ENCODE peak calls at places on chromosomes 5 and 9, in four cellular contexts. I, V, C and R are unnamed samples.

GRCh38 chr9:109574061-109574882 is 76.2 kb upstream of the PTPN3 start:
- DNase-seq in I (no peak), V (peak; percentile 44), C (peak; percentile 43), R (no peak)

GRCh38 chr5:68288756-68289134 is 73.2 kb downstream of the PIK3R1 start:
- DNase-seq in I (no peak), V (no peak), C (no peak), R (no peak)

GRCh38 chr5:162230348-162230747 is 162.8 kb downstream of the GABRG2 start:
- DNase-seq in I (no peak), V (no peak), C (no peak), R (no peak)

GRCh38 chr5:51387854-51388320 is 4.6 kb downstream of the ISL1 start:
- DNase-seq in I (no peak), V (no peak), C (no peak), R (no peak)

GRCh38 chr9:102521097-102521755 is 473.9 kb upstream of the CYLC2 start:
- DNase-seq in I (no peak), V (no peak), C (no peak), R (no peak)

GRCh38 chr9:114178756-114179450 is 23.6 kb downstream of the COL27A1 start:
- DNase-seq in I (no peak), V (no peak), C (no peak), R (no peak)

GRCh38 chr5:149675467-149676201 is 54.5 kb upstream of the PPARGC1B start:
- DNase-seq in I (no peak), V (no peak), C (no peak), R (no peak)

GRCh38 chr5:146173597-146173996 is 8.9 kb downstream of the LARS1 start:
- DNase-seq in I (peak; percentile 51), V (no peak), C (no peak), R (no peak)

GRCh38 chr5:180825768-180826525 is 23.3 kb upstream of the MGAT1 start:
- DNase-seq in I (no peak), V (no peak), C (peak; percentile 96), R (no peak)

GRCh38 chr5:1662559-1663043 is 137.0 kb downstream of the MRPL36 start:
- DNase-seq in I (no peak), V (no peak), C (no peak), R (peak; percentile 40)

GRCh38 chr9:130756460-130757152 is 63.0 kb downstream of the EXOSC2 start:
- DNase-seq in I (no peak), V (no peak), C (no peak), R (no peak)
- TF ChIP-seq CTCF in I (no peak), V (no peak), C (no peak), R (no peak)

DNA sequence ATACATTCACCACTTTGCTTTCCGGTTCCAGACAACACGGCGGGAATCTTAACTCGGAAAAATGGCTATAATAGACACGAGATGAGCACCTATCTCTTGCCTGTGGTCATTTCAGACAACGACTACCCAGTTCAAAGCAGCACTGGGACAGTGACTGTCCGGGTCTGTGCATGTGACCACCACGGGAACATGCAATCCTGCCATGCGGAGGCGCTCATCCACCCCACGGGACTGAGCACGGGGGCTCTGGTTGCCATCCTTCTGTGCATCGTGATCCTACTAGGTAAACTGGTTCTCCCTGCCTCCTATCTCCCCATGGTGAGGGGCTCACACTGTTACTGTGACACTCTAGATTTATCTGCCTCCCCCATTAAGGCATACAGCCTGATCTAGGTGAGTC is 124.2 kb downstream of the CDH6 start:
- DNase-seq in I (peak; percentile 1), V (no peak), C (no peak), R (no peak)
- TF ChIP-seq CTCF in I (no peak), V (no peak), C (no peak), R (no peak)

GRCh38 chr9:3893519-3893918 is 367.7 kb upstream of the RFX3 start:
- DNase-seq in I (no peak), V (no peak), C (no peak), R (no peak)
- TF ChIP-seq CTCF in I (no peak), V (no peak), C (peak; percentile 24), R (no peak)

GRCh38 chr9:136254381-136255165 is 9.0 kb upstream of the QSOX2 start:
- DNase-seq in I (no peak), V (no peak), C (no peak), R (no peak)

GRCh38 chr9:136252846-136253245 is 7.2 kb upstream of the QSOX2 start:
- DNase-seq in I (no peak), V (no peak), C (no peak), R (no peak)

GRCh38 chr9:136253246-136254130 is 7.9 kb upstream of the QSOX2 start:
- DNase-seq in I (no peak), V (no peak), C (no peak), R (no peak)

GRCh38 chr9:136255896-136256890 is 10.6 kb upstream of the QSOX2 start:
- DNase-seq in I (no peak), V (no peak), C (no peak), R (no peak)

DNA sequence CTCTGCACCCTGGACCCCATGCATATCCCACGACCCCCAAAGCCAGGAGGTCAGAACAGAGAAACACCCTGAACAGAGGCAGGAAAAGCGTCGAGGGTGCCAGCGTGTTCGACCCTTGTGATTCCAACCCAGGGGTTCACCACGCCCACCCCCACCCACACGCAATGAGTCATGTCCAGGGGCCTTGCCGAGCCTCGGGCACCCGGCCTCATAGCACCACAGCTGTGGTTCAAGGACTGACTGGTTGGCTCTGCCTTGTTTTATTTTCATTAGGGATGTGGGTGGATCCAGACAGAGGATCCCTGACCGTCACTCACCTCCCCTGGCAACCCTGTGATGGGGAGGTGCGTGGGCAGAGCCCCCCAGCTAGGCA is 9.5 kb upstream of the QSOX2 start:
- DNase-seq in I (no peak), V (no peak), C (peak; percentile 44), R (no peak)
- TF ChIP-seq CTCF in I (no peak), V (no peak), C (no peak), R (no peak)

GRCh38 chr9:110638381-110638954 is 30.1 kb upstream of the MUSK start:
- DNase-seq in I (no peak), V (no peak), C (no peak), R (no peak)
- TF ChIP-seq CTCF in I (peak; percentile 19), V (no peak), C (peak; percentile 51), R (peak; percentile 69)

GRCh38 chr5:63125392-63125791 is 546.8 kb downstream of the LRRC70 start:
- DNase-seq in I (no peak), V (no peak), C (no peak), R (no peak)

GRCh38 chr5:63128018-63128417 is 549.4 kb downstream of the LRRC70 start:
- DNase-seq in I (no peak), V (no peak), C (no peak), R (no peak)

GRCh38 chr5:63127054-63127453 is 548.4 kb downstream of the LRRC70 start:
- DNase-seq in I (no peak), V (no peak), C (peak; percentile 42), R (no peak)

GRCh38 chr5:63121471-63121870 is 542.9 kb downstream of the LRRC70 start:
- DNase-seq in I (no peak), V (no peak), C (no peak), R (no peak)

GRCh38 chr5:63125862-63126261 is 547.2 kb downstream of the LRRC70 start:
- DNase-seq in I (no peak), V (no peak), C (peak; percentile 41), R (no peak)
- TF ChIP-seq CTCF in I (peak; percentile 54), V (peak; percentile 16), C (peak; percentile 68), R (peak; percentile 61)